ENCODE peak calls at places on chromosomes 2 and 18, in ten cellular contexts. K is HCT116, L is B cell, F is cardiac muscle cell, M is neural crest cell, D is MCF 10A, H is astrocyte of the spinal cord, S is type B pancreatic cell, W is AG09309, V is fibroblast of lung. B is an unnamed sample.

GRCh38 chr2:678964-679363 is 1.8 kb upstream of the TMEM18 start:
- DNase-seq in K (no peak), L (no peak), F (no peak), M (no peak), D (no peak), H (no peak), S (no peak), W (no peak), V (no peak), B (no peak)

GRCh38 chr2:230824406-230824978 is 40.2 kb upstream of the ITM2C start:
- DNase-seq in K (peak), L (peak), F (peak), M (peak), D (peak), H (peak), S (no peak), W (peak), V (peak), B (peak)

GRCh38 chr2:109689182-109689935 is 75.2 kb downstream of the SOWAHC start:
- DNase-seq in K (no peak), L (no peak), F (no peak), M (no peak), D (no peak), H (no peak), S (no peak), W (no peak), V (no peak), B (no peak)

GRCh38 chr2:236600892-236601291 is 31.3 kb downstream of the ACKR3 start:
- DNase-seq in K (no peak), L (no peak), F (no peak), M (no peak), D (peak), H (no peak), S (no peak), W (no peak), V (no peak), B (no peak)

GRCh38 chr2:233689498-233689897 is 3.2 kb upstream of the UGT1A6 start:
- DNase-seq in K (no peak), L (no peak), F (peak), M (no peak), D (no peak), H (no peak), S (no peak), W (no peak), V (no peak), B (no peak)

GRCh38 chr2:160427629-160428424 is 65.8 kb downstream of the RBMS1 start:
- DNase-seq in K (no peak), L (peak), F (peak), M (no peak), D (peak), H (peak), S (no peak), W (peak), V (peak), B (no peak)

GRCh38 chr2:171547256-171547655 is 25.0 kb downstream of the CYBRD1 start:
- DNase-seq in K (no peak), L (no peak), F (no peak), M (no peak), D (no peak), H (no peak), S (no peak), W (no peak), V (no peak), B (no peak)

GRCh38 chr2:191854385-191855372 is 7.8 kb upstream of the CAVIN2 start:
- DNase-seq in K (no peak), L (no peak), F (peak), M (no peak), D (no peak), H (peak), S (no peak), W (no peak), V (peak), B (no peak)

GRCh38 chr2:446963-447540 is 159.2 kb upstream of the ALKAL2 start:
- DNase-seq in K (no peak), L (peak), F (no peak), M (no peak), D (no peak), H (no peak), S (no peak), W (no peak), V (no peak), B (no peak)

GRCh38 chr2:162579986-162580385 is 236.1 kb downstream of the GCA start:
- DNase-seq in K (no peak), L (no peak), F (no peak), M (no peak), D (no peak), H (peak), S (no peak), W (no peak), V (peak), B (no peak)

GRCh38 chr2:207531024-207531411 is 1.3 kb downstream of the CREB1 start:
- DNase-seq in K (no peak), L (no peak), F (peak), M (no peak), D (peak), H (no peak), S (no peak), W (no peak), V (peak), B (peak)

GRCh38 chr18:54777989-54778388 is 50.3 kb upstream of the RAB27B start:
- DNase-seq in K (no peak), L (no peak), F (no peak), M (no peak), D (no peak), H (no peak), S (no peak), W (no peak), V (no peak), B (no peak)

GRCh38 chr2:97712693-97713295 is 582 bp upstream of the ZAP70 start:
- DNase-seq in K (no peak), L (no peak), F (no peak), M (no peak), D (no peak), H (no peak), S (no peak), W (no peak), V (no peak), B (peak)

GRCh38 chr2:84963692-84964405 is 7.1 kb upstream of the KCMF1 start:
- DNase-seq in K (no peak), L (no peak), F (peak), M (no peak), D (peak), H (peak), S (no peak), W (no peak), V (peak), B (no peak)

GRCh38 chr2:8570637-8571036 is 111.2 kb upstream of the ID2 start:
- DNase-seq in K (no peak), L (no peak), F (no peak), M (no peak), D (no peak), H (no peak), S (peak), W (no peak), V (no peak), B (no peak)

GRCh38 chr2:240557101-240557751 is 562 bp downstream of the ANKMY1 start:
- DNase-seq in K (no peak), L (no peak), F (no peak), M (no peak), D (no peak), H (no peak), S (peak), W (no peak), V (no peak), B (no peak)

GRCh38 chr2:159163935-159164334 is 122.6 kb downstream of the WDSUB1 start:
- DNase-seq in K (no peak), L (no peak), F (no peak), M (no peak), D (no peak), H (no peak), S (no peak), W (no peak), V (no peak), B (no peak)

GRCh38 chr2:10462178-10463083 is 14.3 kb upstream of the ODC1 start:
- DNase-seq in K (no peak), L (no peak), F (no peak), M (no peak), D (no peak), H (no peak), S (no peak), W (no peak), V (no peak), B (no peak)

GRCh38 chr18:48949606-48950535 is 894 bp downstream of the SMAD7 start:
- DNase-seq in K (no peak), L (peak), F (peak), M (peak), D (peak), H (peak), S (no peak), W (no peak), V (no peak), B (peak)
- TF ChIP-seq CTCF in K (no peak), L (no peak), F (no peak), M (peak), D (peak), H (peak), S (peak), W (peak), V (no peak), B (no peak)

GRCh38 chr18:62323483-62324354 is 1.4 kb upstream of the TNFRSF11A start:
- DNase-seq in K (no peak), L (no peak), F (no peak), M (no peak), D (no peak), H (no peak), S (no peak), W (no peak), V (no peak), B (no peak)

GRCh38 chr18:62325806-62326645 is 916 bp downstream of the TNFRSF11A start:
- DNase-seq in K (no peak), L (peak), F (no peak), M (peak), D (peak), H (no peak), S (no peak), W (no peak), V (peak), B (peak)

GRCh38 chr18:62324355-62324828 is 718 bp upstream of the TNFRSF11A start:
- DNase-seq in K (no peak), L (peak), F (no peak), M (no peak), D (no peak), H (no peak), S (no peak), W (no peak), V (no peak), B (no peak)

GRCh38 chr18:62326646-62327348 is 1.7 kb downstream of the TNFRSF11A start:
- DNase-seq in K (no peak), L (no peak), F (no peak), M (no peak), D (no peak), H (no peak), S (no peak), W (no peak), V (no peak), B (no peak)

GRCh38 chr18:62324917-62325805 is at the start of gene TNFRSF11A:
- DNase-seq in K (no peak), L (peak), F (no peak), M (no peak), D (peak), H (no peak), S (no peak), W (no peak), V (no peak), B (peak)
- TF ChIP-seq CTCF in K (peak), L (peak), F (peak), M (peak), D (peak), H (peak), S (peak), W (peak), V (no peak), B (peak)

DNA sequence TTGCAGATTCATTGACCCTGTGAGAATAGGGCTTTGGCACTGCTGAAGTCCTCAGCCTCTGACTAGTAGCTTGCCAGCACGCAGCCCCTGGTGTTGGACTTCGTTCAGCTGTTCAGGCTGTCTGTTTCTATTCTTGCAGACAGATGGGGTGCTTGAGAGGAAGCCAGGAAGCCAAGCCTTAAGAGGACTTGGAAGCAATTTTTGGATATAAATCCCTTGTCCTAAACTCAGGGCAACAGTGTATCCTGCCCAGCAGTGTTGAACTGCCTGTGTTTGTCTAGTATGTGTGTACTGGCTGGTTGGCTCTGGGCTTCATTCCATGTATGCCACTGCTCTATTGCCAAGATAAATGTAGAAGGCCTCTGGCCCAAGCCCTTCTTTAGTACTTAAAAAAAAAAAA is 108.6 kb downstream of the COMMD1 start:
- DNase-seq in K (no peak), L (no peak), F (peak), M (no peak), D (no peak), H (peak), S (no peak), W (peak), V (peak), B (no peak)
- TF ChIP-seq CTCF in K (no peak), L (no peak), F (peak), M (no peak), D (no peak), H (peak), S (no peak), W (peak), V (peak), B (no peak)

GRCh38 chr2:60707750-60708371 is 48.2 kb upstream of the PAPOLG start:
- DNase-seq in K (peak), L (peak), F (peak), M (peak), D (peak), H (peak), S (no peak), W (peak), V (peak), B (peak)
- TF ChIP-seq CTCF in K (peak), L (peak), F (peak), M (peak), D (peak), H (peak), S (peak), W (peak), V (peak), B (peak)

B was measured in GM20000.